ENCODE peak calls at places on chromosome 4, in ten cellular contexts. G is HCT116, W is breast epithelium, C is adrenal gland, B is sigmoid colon, P is uterus, T is HepG2, K is ovary, I is GM12878, N is IMR-90. O is an unnamed sample.

GRCh38 chr4:104494822-104495559 is at the start of gene CXXC4:
- DNase-seq in G (peak; percentile 23), W (peak; percentile 65), C (peak; percentile 46), B (peak; percentile 90), P (peak; percentile 76), T (peak; percentile 10), K (peak; percentile 80), I (no peak), N (peak; percentile 10), O (peak; percentile 33)

GRCh38 chr4:184972996-184973395 is 45.3 kb upstream of the HELT start:
- DNase-seq in G (no peak), W (no peak), C (peak; percentile 22), B (no peak), P (no peak), T (no peak), K (no peak), I (no peak), N (no peak), O (no peak)

GRCh38 chr4:144338148-144338547 is 197.6 kb upstream of the GYPA start:
- DNase-seq in G (no peak), W (no peak), C (no peak), B (no peak), P (no peak), T (no peak), K (no peak), I (no peak), N (no peak), O (no peak)

GRCh38 chr4:185209031-185209851 is at the start of gene SNX25:
- DNase-seq in G (peak; percentile 54), W (peak; percentile 85), C (peak; percentile 81), B (peak; percentile 92), P (peak; percentile 70), T (peak; percentile 73), K (peak; percentile 85), I (no peak), N (peak; percentile 65), O (peak; percentile 53)

GRCh38 chr4:169768385-169768784 is 10.6 kb upstream of the HPF1 start:
- DNase-seq in G (no peak), W (no peak), C (no peak), B (no peak), P (no peak), T (no peak), K (no peak), I (no peak), N (no peak), O (no peak)

GRCh38 chr4:119000400-119000799 is 111.7 kb downstream of the SYNPO2 start:
- DNase-seq in G (no peak), W (no peak), C (no peak), B (peak; percentile 75), P (peak; percentile 55), T (no peak), K (no peak), I (no peak), N (peak; percentile 15), O (no peak)

GRCh38 chr4:86977621-86978184 is 42.9 kb downstream of the AFF1 start:
- DNase-seq in G (peak; percentile 73), W (no peak), C (no peak), B (no peak), P (no peak), T (peak; percentile 96), K (no peak), I (peak; percentile 67), N (peak; percentile 76), O (peak; percentile 57)

GRCh38 chr4:106140601-106141000 is 175.4 kb downstream of the TBCK start:
- DNase-seq in G (no peak), W (no peak), C (no peak), B (no peak), P (no peak), T (no peak), K (no peak), I (no peak), N (no peak), O (no peak)

GRCh38 chr4:122341906-122342305 is 36.9 kb upstream of the ADAD1 start:
- DNase-seq in G (no peak), W (no peak), C (no peak), B (no peak), P (no peak), T (no peak), K (no peak), I (no peak), N (peak; percentile 87), O (peak; percentile 3)

GRCh38 chr4:86019906-86020305 is 339.9 kb downstream of the MAPK10 start:
- DNase-seq in G (no peak), W (no peak), C (no peak), B (no peak), P (no peak), T (no peak), K (no peak), I (no peak), N (no peak), O (no peak)

GRCh38 chr4:114028071-114028470 is 48.6 kb upstream of the ARSJ start:
- DNase-seq in G (no peak), W (no peak), C (no peak), B (no peak), P (no peak), T (no peak), K (no peak), I (no peak), N (peak; percentile 9), O (no peak)

DNA sequence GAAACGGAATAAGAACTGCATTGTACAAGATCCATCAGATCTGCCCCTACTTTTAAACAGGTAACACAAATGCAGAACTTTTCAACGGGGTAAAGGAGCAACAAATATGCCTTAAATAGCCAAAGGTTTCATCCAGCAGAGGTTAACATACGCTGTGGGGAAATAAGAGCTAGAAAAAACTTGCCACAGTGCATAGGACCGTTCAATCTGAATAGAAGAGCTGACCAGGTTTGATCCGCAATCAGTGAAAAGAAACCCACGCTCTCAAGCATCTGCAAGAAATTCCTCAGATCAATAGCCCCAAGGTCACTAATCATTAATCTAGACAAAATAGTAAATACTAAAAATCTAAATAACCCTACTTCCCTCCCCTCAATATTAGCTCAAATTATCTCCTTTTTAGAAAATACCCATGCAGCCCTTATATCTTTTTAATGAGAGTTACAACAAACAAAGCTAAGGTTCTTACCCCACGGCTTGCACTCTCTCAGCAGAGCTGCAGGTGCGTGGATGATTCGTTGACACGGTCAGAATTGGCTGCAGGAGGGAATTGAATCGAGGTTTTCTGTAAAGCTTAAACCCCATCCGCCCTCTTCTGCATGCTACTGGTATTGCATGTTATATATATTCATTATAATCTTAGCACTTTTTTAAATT is at the start of gene TLR10:
- DNase-seq in G (peak; percentile 34), W (no peak), C (peak; percentile 37), B (no peak), P (peak; percentile 53), T (peak; percentile 20), K (peak; percentile 40), I (peak; percentile 82), N (peak; percentile 52), O (no peak)
- TF ChIP-seq POLR2A in G (no peak), W (no peak), C (no peak), B (no peak), P (no peak), T (no peak), K (no peak), I (peak; percentile 72), N (no peak), O (no peak)

GRCh38 chr4:88616275-88616996 is 24.2 kb downstream of the HERC3 start:
- DNase-seq in G (no peak), W (no peak), C (peak; percentile 31), B (no peak), P (no peak), T (no peak), K (no peak), I (no peak), N (peak; percentile 77), O (no peak)

GRCh38 chr4:88614058-88614457 is 21.8 kb downstream of the HERC3 start:
- DNase-seq in G (no peak), W (no peak), C (no peak), B (no peak), P (no peak), T (no peak), K (no peak), I (no peak), N (no peak), O (no peak)

GRCh38 chr4:88610771-88611170 is 18.5 kb downstream of the HERC3 start:
- DNase-seq in G (no peak), W (no peak), C (peak; percentile 33), B (peak; percentile 85), P (peak; percentile 44), T (no peak), K (no peak), I (no peak), N (peak; percentile 31), O (no peak)

GRCh38 chr4:88609387-88609786 is 17.1 kb downstream of the HERC3 start:
- DNase-seq in G (no peak), W (no peak), C (no peak), B (no peak), P (no peak), T (no peak), K (no peak), I (no peak), N (no peak), O (no peak)

DNA sequence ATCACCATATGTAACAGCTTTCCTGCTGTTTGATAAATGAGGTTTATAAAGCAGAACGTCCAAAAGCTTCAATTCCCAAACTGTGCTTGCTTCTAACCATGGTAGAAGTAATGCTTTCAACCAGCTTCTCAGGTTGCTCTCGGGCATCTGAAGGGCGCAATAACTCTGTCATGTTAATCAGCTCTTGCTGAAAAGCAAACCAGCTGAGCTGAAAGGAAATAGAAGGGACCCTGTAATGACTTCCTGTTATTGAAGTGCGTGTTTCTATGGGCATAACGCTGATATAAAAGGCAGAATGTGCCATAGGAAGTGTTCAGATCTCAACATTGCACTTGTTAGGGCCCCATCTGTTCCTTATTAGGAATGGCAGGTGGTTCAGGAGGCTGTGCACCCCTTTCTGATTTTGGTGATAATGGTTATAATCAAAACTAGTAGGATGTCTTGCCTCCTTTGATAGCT is 21.2 kb downstream of the HERC3 start:
- DNase-seq in G (no peak), W (no peak), C (no peak), B (no peak), P (no peak), T (no peak), K (no peak), I (no peak), N (no peak), O (no peak)
- TF ChIP-seq POLR2A in G (no peak), W (no peak), C (no peak), B (no peak), P (no peak), T (no peak), K (no peak), I (no peak), N (no peak), O (no peak)

DNA sequence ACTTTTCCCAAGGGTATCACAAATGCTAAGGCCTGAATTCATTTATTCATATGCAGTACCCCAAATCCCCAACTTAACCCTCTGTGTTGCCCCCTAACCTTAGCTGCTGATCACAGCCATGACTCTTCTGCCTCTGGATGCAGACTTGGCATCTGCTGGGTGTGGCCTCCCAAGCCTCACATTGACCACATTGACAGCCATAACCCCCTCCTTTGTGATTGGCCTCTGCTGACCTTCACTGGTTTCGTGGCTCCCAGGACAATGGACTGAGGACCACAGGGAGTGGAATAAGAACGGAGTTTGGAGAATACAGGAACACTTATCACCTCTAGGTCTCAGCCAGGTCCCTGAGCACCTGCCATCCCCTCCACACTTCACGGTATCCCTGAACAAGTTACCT is 123.6 kb upstream of the CPEB2 start:
- DNase-seq in G (no peak), W (no peak), C (no peak), B (no peak), P (no peak), T (no peak), K (no peak), I (no peak), N (no peak), O (no peak)
- TF ChIP-seq POLR2A in G (no peak), W (no peak), C (no peak), B (no peak), P (no peak), T (no peak), K (no peak), I (no peak), N (no peak), O (no peak)

GRCh38 chr4:124712417-124713212 is at the start of gene ANKRD50:
- DNase-seq in G (peak; percentile 81), W (peak; percentile 89), C (peak; percentile 91), B (peak; percentile 95), P (peak; percentile 92), T (peak; percentile 74), K (peak; percentile 89), I (no peak), N (peak; percentile 94), O (peak; percentile 64)
- TF ChIP-seq POLR2A in G (peak; percentile 16), W (peak; percentile 73), C (peak; percentile 84), B (peak; percentile 65), P (peak; percentile 75), T (peak; percentile 50), K (peak; percentile 76), I (peak; percentile 72), N (peak; percentile 97), O (peak; percentile 76)